ENCODE peak calls at places on chromosome 15, in eight cellular contexts. I is transverse colon, M is progenitor cell of endocrine pancreas, D is ovary, X is left lung, O is fibroblast of lung, W is HFFc6, K is brain microvascular endothelial cell. V is an unnamed sample.

GRCh38 chr15:35696767-35697231 is 150.8 kb upstream of the DPH6 start:
- DNase-seq in I (no peak), M (no peak), D (no peak), X (no peak), O (peak; percentile 94), W (peak; percentile 81), K (peak; percentile 91), V (no peak)

GRCh38 chr15:48283361-48284157 is 47.7 kb upstream of the DUT start:
- DNase-seq in I (no peak), M (no peak), D (no peak), X (no peak), O (peak; percentile 32), W (no peak), K (no peak), V (no peak)

GRCh38 chr15:83295417-83295816 is 11.0 kb upstream of the BNC1 start:
- DNase-seq in I (no peak), M (no peak), D (no peak), X (no peak), O (peak; percentile 29), W (no peak), K (no peak), V (no peak)

GRCh38 chr15:91568036-91568435 is 285.5 kb upstream of the SLCO3A1 start:
- DNase-seq in I (no peak), M (no peak), D (no peak), X (no peak), O (no peak), W (no peak), K (no peak), V (no peak)

GRCh38 chr15:39269821-39270220 is 311.1 kb upstream of the THBS1 start:
- DNase-seq in I (no peak), M (no peak), D (no peak), X (no peak), O (no peak), W (no peak), K (no peak), V (no peak)

GRCh38 chr15:38176155-38176554 is 76.5 kb upstream of the SPRED1 start:
- DNase-seq in I (no peak), M (no peak), D (no peak), X (no peak), O (peak; percentile 86), W (peak; percentile 52), K (peak; percentile 75), V (no peak)

GRCh38 chr15:71055461-71055860 is 59.8 kb upstream of the THSD4 start:
- DNase-seq in I (no peak), M (no peak), D (no peak), X (no peak), O (peak; percentile 67), W (peak; percentile 38), K (no peak), V (no peak)

GRCh38 chr15:71085809-71086208 is 29.5 kb upstream of the THSD4 start:
- DNase-seq in I (no peak), M (no peak), D (no peak), X (no peak), O (no peak), W (no peak), K (no peak), V (no peak)

GRCh38 chr15:100890850-100891249 is 11.2 kb downstream of the ALDH1A3 start:
- DNase-seq in I (no peak), M (no peak), D (no peak), X (no peak), O (no peak), W (no peak), K (no peak), V (no peak)

GRCh38 chr15:89112341-89112971 is 24.2 kb downstream of the ABHD2 start:
- DNase-seq in I (peak; percentile 76), M (no peak), D (no peak), X (no peak), O (peak; percentile 83), W (no peak), K (no peak), V (no peak)

GRCh38 chr15:95086543-95087252 is 855.3 kb downstream of the MCTP2 start:
- DNase-seq in I (no peak), M (no peak), D (no peak), X (no peak), O (peak; percentile 70), W (peak; percentile 24), K (peak; percentile 69), V (no peak)

GRCh38 chr15:60614862-60615771 is 136.2 kb upstream of the ICE2 start:
- DNase-seq in I (peak; percentile 40), M (no peak), D (no peak), X (peak; percentile 31), O (no peak), W (no peak), K (no peak), V (no peak)

GRCh38 chr15:42846647-42847046 is 73.9 kb downstream of the TTBK2 start:
- DNase-seq in I (no peak), M (no peak), D (no peak), X (no peak), O (no peak), W (no peak), K (no peak), V (no peak)

GRCh38 chr15:77836116-77836798 is 203.5 kb upstream of the LINGO1 start:
- DNase-seq in I (no peak), M (no peak), D (no peak), X (no peak), O (peak; percentile 40), W (no peak), K (peak; percentile 17), V (no peak)

GRCh38 chr15:89356634-89357298 is 22.1 kb upstream of the POLG start:
- DNase-seq in I (no peak), M (no peak), D (no peak), X (no peak), O (no peak), W (no peak), K (no peak), V (no peak)

GRCh38 chr15:75639709-75640482 is at the start of gene IMP3:
- DNase-seq in I (peak; percentile 96), M (peak; percentile 82), D (peak; percentile 95), X (peak; percentile 96), O (peak; percentile 97), W (peak; percentile 94), K (peak; percentile 96), V (peak; percentile 90)

GRCh38 chr15:96341465-96342142 is 11.1 kb downstream of the NR2F2 start:
- DNase-seq in I (no peak), M (no peak), D (peak; percentile 41), X (no peak), O (peak; percentile 47), W (no peak), K (peak; percentile 6), V (no peak)

GRCh38 chr15:58608711-58609110 is 140.8 kb downstream of the ADAM10 start:
- DNase-seq in I (no peak), M (no peak), D (no peak), X (no peak), O (no peak), W (peak; percentile 1), K (no peak), V (no peak)

GRCh38 chr15:22258402-22259150 is 178.2 kb downstream of the OR4M2 start:
- DNase-seq in I (no peak), M (no peak), D (no peak), X (peak; percentile 83), O (no peak), W (no peak), K (no peak), V (no peak)

DNA sequence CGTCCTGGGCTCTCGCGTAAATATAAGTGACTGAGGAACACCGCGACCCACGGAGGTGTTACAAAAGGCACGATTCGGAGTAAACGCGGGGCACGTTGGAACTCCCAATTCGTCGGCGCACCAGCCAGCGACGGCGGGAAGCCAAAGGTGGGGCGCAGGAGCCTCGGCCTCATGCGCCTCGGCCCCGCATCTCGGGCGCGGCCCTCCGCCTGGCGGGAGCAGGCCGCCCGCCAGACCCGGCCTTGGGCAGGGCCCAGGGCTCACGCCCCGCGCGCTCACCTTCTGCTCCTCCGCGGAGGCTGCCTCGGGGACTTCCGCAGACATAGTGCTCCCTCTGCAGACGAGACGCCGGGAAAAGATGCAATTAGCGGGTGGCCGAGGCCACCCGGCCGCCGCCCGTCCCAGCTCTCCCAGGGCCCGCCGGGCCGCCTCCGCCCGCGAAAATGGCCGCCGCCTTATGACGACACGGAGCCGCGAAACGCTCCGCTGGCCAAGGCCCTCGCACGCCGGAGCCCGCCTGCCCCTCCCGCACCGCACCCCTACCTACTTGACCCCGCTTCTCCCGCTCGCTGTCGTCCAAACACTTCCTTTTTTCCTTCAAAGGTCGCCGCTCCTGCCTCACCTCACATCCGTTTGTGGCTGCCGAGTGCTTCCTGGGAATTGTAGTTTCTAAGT is at the start of gene ARPP19:
- DNase-seq in I (peak; percentile 93), M (peak; percentile 81), D (peak; percentile 88), X (peak; percentile 97), O (peak; percentile 92), W (peak; percentile 84), K (peak; percentile 84), V (peak; percentile 54)
- TF ChIP-seq CTCF in I (no peak), M (no peak), D (no peak), X (peak; percentile 11), O (no peak), W (peak; percentile 47), K (peak; percentile 6), V (no peak)

GRCh38 chr15:63473999-63474809 is 30.2 kb upstream of the USP3 start:
- DNase-seq in I (peak; percentile 74), M (no peak), D (no peak), X (no peak), O (peak; percentile 81), W (peak; percentile 69), K (peak; percentile 86), V (no peak)
- TF ChIP-seq CTCF in I (no peak), M (no peak), D (no peak), X (no peak), O (peak; percentile 3), W (peak; percentile 32), K (peak; percentile 43), V (no peak)

GRCh38 chr15:64426845-64427465 is 33.4 kb upstream of the ZNF609 start:
- DNase-seq in I (no peak), M (no peak), D (no peak), X (no peak), O (peak; percentile 37), W (peak; percentile 46), K (no peak), V (no peak)
- TF ChIP-seq CTCF in I (no peak), M (peak; percentile 33), D (peak; percentile 43), X (no peak), O (peak; percentile 20), W (peak; percentile 70), K (peak; percentile 13), V (no peak)

GRCh38 chr15:73239564-73240208 is 129.1 kb downstream of the HCN4 start:
- DNase-seq in I (no peak), M (no peak), D (no peak), X (no peak), O (no peak), W (no peak), K (peak; percentile 6), V (no peak)
- TF ChIP-seq CTCF in I (no peak), M (no peak), D (no peak), X (no peak), O (peak; percentile 18), W (peak; percentile 56), K (peak; percentile 44), V (no peak)

GRCh38 chr15:92690370-92690769 is 34.8 kb upstream of the FAM174B start:
- DNase-seq in I (no peak), M (no peak), D (no peak), X (no peak), O (no peak), W (peak; percentile 23), K (no peak), V (no peak)

GRCh38 chr15:92696096-92696495 is 40.5 kb upstream of the FAM174B start:
- DNase-seq in I (no peak), M (no peak), D (no peak), X (no peak), O (no peak), W (no peak), K (no peak), V (no peak)

GRCh38 chr15:92693922-92694331 is 38.4 kb upstream of the FAM174B start:
- DNase-seq in I (no peak), M (no peak), D (no peak), X (no peak), O (peak; percentile 3), W (no peak), K (peak; percentile 31), V (no peak)
- TF ChIP-seq CTCF in I (no peak), M (peak; percentile 51), D (no peak), X (no peak), O (peak; percentile 50), W (peak; percentile 54), K (peak; percentile 71), V (no peak)